ENCODE peak calls at places on chromosomes 7 and 10, in ten cellular contexts. Z, C, Q, I, X, U, G, B, Y and H are unnamed samples.

GRCh38 chr7:149334930-149335329 is 72.9 kb downstream of the ZNF783 start:
- DNase-seq in U (no peak), Y (no peak), I (no peak), G (no peak), Q (no peak), X (peak; percentile 12), B (no peak), Z (no peak), C (no peak), H (no peak)

GRCh38 chr7:155781433-155781832 is 30.8 kb downstream of the SHH start:
- DNase-seq in X (no peak), B (no peak), C (no peak), G (no peak), Z (no peak), Q (no peak), Y (no peak), U (no peak), I (no peak), H (no peak)

GRCh38 chr10:55426138-55426537 is 625.1 kb upstream of the PCDH15 start:
- DNase-seq in Z (no peak), G (no peak), Y (no peak), B (no peak), X (no peak), C (no peak), U (no peak), I (no peak), Q (no peak), H (no peak)

GRCh38 chr10:521261-521660 is 168.2 kb downstream of the DIP2C start:
- DNase-seq in B (peak; percentile 87), G (peak; percentile 60), U (no peak), Z (no peak), I (no peak), Y (peak; percentile 43), X (no peak), C (no peak), Q (no peak), H (no peak)

GRCh38 chr10:11145498-11145855 is 127.8 kb downstream of the CELF2 start:
- DNase-seq in X (no peak), Y (no peak), C (no peak), I (no peak), B (peak; percentile 68), U (no peak), G (no peak), Q (no peak), Z (no peak), H (no peak)

GRCh38 chr7:31633454-31633853 is 53.6 kb upstream of the PPP1R17 start:
- DNase-seq in Z (no peak), B (no peak), I (no peak), G (no peak), Y (no peak), U (no peak), C (no peak), Q (no peak), X (no peak), H (no peak)

GRCh38 chr10:28797904-28798371 is 120.6 kb downstream of the BAMBI start:
- DNase-seq in Y (no peak), X (no peak), U (no peak), C (no peak), Q (no peak), B (no peak), Z (no peak), G (no peak), I (no peak), H (no peak)

GRCh38 chr10:93330824-93331223 is 151.3 kb downstream of the MYOF start:
- DNase-seq in X (no peak), Z (no peak), Y (no peak), U (no peak), C (no peak), B (no peak), Q (no peak), I (no peak), G (no peak), H (no peak)

GRCh38 chr10:114551310-114551972 is 106.6 kb downstream of the ABLIM1 start:
- DNase-seq in C (no peak), I (peak; percentile 44), U (peak; percentile 72), Y (no peak), X (no peak), Z (no peak), B (no peak), G (no peak), Q (peak; percentile 76), H (no peak)

GRCh38 chr10:132637477-132638129 is 100.0 kb downstream of the INPP5A start:
- DNase-seq in B (peak; percentile 69), Y (peak; percentile 62), C (peak; percentile 80), Q (no peak), U (no peak), I (no peak), G (peak; percentile 89), Z (peak; percentile 41), X (peak; percentile 47), H (no peak)

GRCh38 chr10:90592903-90593302 is 264.9 kb downstream of the HTR7 start:
- DNase-seq in X (peak; percentile 48), I (peak; percentile 19), B (peak; percentile 28), Q (no peak), C (peak; percentile 87), Y (peak; percentile 74), U (peak; percentile 14), Z (peak; percentile 51), G (peak; percentile 9), H (peak; percentile 49)

GRCh38 chr7:123867220-123867619 is 22.3 kb downstream of the HYAL4 start:
- DNase-seq in Z (no peak), U (no peak), Y (no peak), X (peak; percentile 10), C (no peak), I (no peak), G (no peak), B (no peak), Q (no peak), H (no peak)

GRCh38 chr7:141674702-141675101 is 27.3 kb downstream of the DENND11 start:
- DNase-seq in G (peak; percentile 61), Q (no peak), I (no peak), Z (no peak), Y (no peak), C (peak; percentile 84), B (peak; percentile 5), X (no peak), U (no peak), H (no peak)
- TF ChIP-seq CTCF in G (peak; percentile 56), Q (peak; percentile 51), I (peak; percentile 9), Z (peak; percentile 20), Y (peak; percentile 31), C (peak; percentile 89), B (peak; percentile 76), X (peak; percentile 78), U (peak; percentile 13), H (no peak)

DNA sequence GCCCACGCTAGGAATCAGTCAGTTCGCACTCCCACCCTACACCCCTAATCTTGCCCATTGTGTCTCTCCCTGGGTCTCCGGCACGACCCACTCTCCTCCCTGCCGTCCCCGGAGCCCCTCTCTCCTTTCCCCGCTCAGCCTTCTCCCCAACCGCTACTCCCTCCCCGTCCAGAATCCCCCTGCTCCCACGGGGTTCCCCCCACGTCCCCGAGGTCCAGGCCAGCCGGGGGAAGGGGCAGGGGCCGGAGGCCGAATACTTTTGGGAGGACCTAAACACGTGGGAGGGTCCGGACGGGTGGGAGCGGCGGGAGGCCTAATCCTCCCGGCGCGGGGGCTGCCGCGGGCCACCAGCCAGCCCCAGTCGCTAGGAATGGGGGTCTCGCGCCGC is 560 bp downstream of the RARRES2 start:
- DNase-seq in I (no peak), Q (no peak), G (no peak), Z (no peak), B (no peak), C (no peak), Y (no peak), U (no peak), X (no peak), H (no peak)
- H3K27ac ChIP-seq in I (peak overlapping the region; percentile 72), Q (peak overlapping the region; percentile 70), G (no peak overlapping the region), Z (no peak overlapping the region), B (no peak overlapping the region), C (no peak overlapping the region), Y (peak overlapping the region; percentile 63), U (peak overlapping the region; percentile 70), X (no peak overlapping the region), H (no peak overlapping the region)

GRCh38 chr10:123045961-123046731 is 37.3 kb downstream of the ACADSB start:
- DNase-seq in C (no peak), Q (no peak), Y (no peak), X (no peak), B (no peak), U (no peak), Z (no peak), G (no peak), I (no peak), H (no peak)

GRCh38 chr10:123042708-123043408 is 34.1 kb downstream of the ACADSB start:
- DNase-seq in Q (no peak), I (no peak), Z (no peak), B (no peak), C (no peak), Y (no peak), U (no peak), X (no peak), G (no peak), H (no peak)

GRCh38 chr10:123043409-123043925 is 34.7 kb downstream of the ACADSB start:
- DNase-seq in X (peak; percentile 62), G (peak; percentile 67), I (no peak), Y (no peak), U (peak; percentile 27), B (peak; percentile 76), C (peak; percentile 91), Z (peak; percentile 23), Q (no peak), H (peak; percentile 32)

GRCh38 chr10:123039632-123039930 is 30.8 kb downstream of the ACADSB start:
- DNase-seq in G (no peak), B (no peak), C (no peak), U (no peak), X (no peak), Q (no peak), I (no peak), Z (no peak), Y (no peak), H (no peak)

DNA sequence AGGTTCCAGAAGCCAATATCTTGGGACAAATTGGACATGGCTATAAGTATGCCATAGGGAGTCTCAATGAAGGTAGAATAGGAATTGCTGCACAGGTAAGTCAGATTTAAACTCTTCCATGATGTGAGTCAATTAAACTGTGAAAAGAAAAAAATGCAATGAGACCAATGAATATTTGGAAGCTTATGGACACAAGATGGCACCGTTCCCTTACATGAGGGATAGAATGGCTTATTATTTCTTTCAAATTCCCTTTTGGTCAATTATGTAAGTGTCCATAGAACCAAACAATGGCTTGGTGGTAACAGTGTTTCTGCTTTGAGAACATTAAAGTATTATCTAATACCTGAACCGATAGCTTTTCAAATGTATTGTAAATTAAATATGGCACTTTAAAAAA is 35.6 kb downstream of the ACADSB start:
- DNase-seq in X (no peak), Q (no peak), Y (no peak), G (peak; percentile 9), C (peak; percentile 37), Z (no peak), I (no peak), B (no peak), U (no peak), H (no peak)
- TF ChIP-seq CTCF in X (no peak), Q (no peak), Y (no peak), G (peak; percentile 40), C (peak; percentile 67), Z (no peak), I (no peak), B (peak; percentile 41), U (no peak), H (peak; percentile 53)

GRCh38 chr10:75207079-75207867 is 3.3 kb upstream of the VDAC2 start:
- DNase-seq in Y (peak; percentile 21), I (no peak), G (no peak), C (no peak), Q (no peak), U (no peak), B (no peak), Z (no peak), X (no peak), H (no peak)
- H3K27ac ChIP-seq in Y (no peak overlapping the region), I (no peak overlapping the region), G (no peak overlapping the region), C (no peak overlapping the region), Q (no peak overlapping the region), U (no peak overlapping the region), B (no peak overlapping the region), Z (peak overlapping the region; percentile 53), X (no peak overlapping the region), H (no peak overlapping the region)

GRCh38 chr10:101323495-101323894 is 30.5 kb upstream of the BTRC start:
- DNase-seq in G (no peak), C (peak; percentile 53), Y (no peak), X (no peak), Z (no peak), Q (no peak), I (no peak), B (no peak), U (no peak), H (no peak)
- TF ChIP-seq CTCF in G (no peak), C (peak; percentile 66), Y (no peak), X (no peak), Z (no peak), Q (no peak), I (no peak), B (no peak), U (no peak), H (no peak)